ENCODE peak calls at places on chromosomes 1 and 21, in five cellular contexts. Q is B cell, M is IMR-90, P is neural progenitor cell, U is foreskin fibroblast. K is an unnamed sample.

GRCh38 chr21:35102488-35103407 is 53.6 kb upstream of the RUNX1 start:
- DNase-seq in U (no peak), P (no peak), Q (peak; percentile 71), M (peak; percentile 33), K (no peak)

GRCh38 chr1:18903313-18903671 is 937 bp upstream of the ALDH4A1 start:
- DNase-seq in U (no peak), Q (no peak), P (no peak), M (no peak), K (no peak)

GRCh38 chr1:7247158-7247557 is 461.9 kb downstream of the CAMTA1 start:
- DNase-seq in U (no peak), Q (no peak), P (no peak), M (no peak), K (no peak)

GRCh38 chr1:179545316-179545715 is 30.4 kb downstream of the NPHS2 start:
- DNase-seq in Q (no peak), U (no peak), P (no peak), M (no peak), K (peak; percentile 29)

GRCh38 chr1:49630156-49630555 is 393.6 kb downstream of the AGBL4 start:
- DNase-seq in Q (no peak), M (no peak), P (no peak), U (no peak), K (no peak)

GRCh38 chr1:76154213-76154956 is 79.8 kb downstream of the ST6GALNAC3 start:
- DNase-seq in P (peak; percentile 88), M (peak; percentile 49), Q (peak; percentile 83), U (peak; percentile 81), K (peak; percentile 78)

GRCh38 chr1:19042675-19043578 is 86.5 kb upstream of the IFFO2 start:
- DNase-seq in M (no peak), P (no peak), Q (no peak), U (no peak), K (no peak)

GRCh38 chr1:92754000-92754787 is 30.7 kb downstream of the EVI5 start:
- DNase-seq in Q (no peak), U (peak; percentile 79), P (no peak), M (peak; percentile 90), K (peak; percentile 73)

GRCh38 chr1:93178418-93178817 is 1.8 kb downstream of the TMED5 start:
- DNase-seq in U (peak; percentile 18), M (peak; percentile 17), P (no peak), Q (no peak), K (peak; percentile 30)

GRCh38 chr1:199302554-199302953 is 663.7 kb downstream of the PTPRC start:
- DNase-seq in P (no peak), U (peak; percentile 62), Q (no peak), M (peak; percentile 19), K (peak; percentile 72)

GRCh38 chr1:227318852-227319607 is 738 bp upstream of the CDC42BPA start:
- DNase-seq in P (peak; percentile 81), M (peak; percentile 56), U (peak; percentile 67), Q (no peak), K (peak; percentile 59)

GRCh38 chr1:227316941-227317540 is 1.3 kb downstream of the CDC42BPA start:
- DNase-seq in P (peak; percentile 12), Q (no peak), M (peak; percentile 31), U (peak; percentile 50), K (peak; percentile 35)

GRCh38 chr1:227316456-227316855 is 1.8 kb downstream of the CDC42BPA start:
- DNase-seq in P (no peak), Q (no peak), M (no peak), U (no peak), K (no peak)

GRCh38 chr1:227318003-227318851 is at the start of gene CDC42BPA:
- DNase-seq in U (peak; percentile 94), Q (peak; percentile 36), M (peak; percentile 87), P (peak; percentile 92), K (peak; percentile 94)

GRCh38 chr1:227317541-227318002 is 720 bp downstream of the CDC42BPA start:
- DNase-seq in U (peak; percentile 74), Q (no peak), P (peak; percentile 80), M (peak; percentile 61), K (peak; percentile 80)
- TF ChIP-seq CTCF in U (peak; percentile 7), Q (no peak), P (peak; percentile 32), M (no peak), K (peak; percentile 19)

GRCh38 chr1:16067127-16067768 is 6.2 kb downstream of the FAM131C start:
- DNase-seq in Q (no peak), U (peak; percentile 38), M (peak; percentile 6), P (peak; percentile 59), K (no peak)

GRCh38 chr1:16065197-16065576 is 8.3 kb downstream of the FAM131C start:
- DNase-seq in P (peak; percentile 50), U (no peak), M (no peak), Q (no peak), K (no peak)

GRCh38 chr1:16068356-16069270 is 4.8 kb downstream of the FAM131C start:
- DNase-seq in P (no peak), Q (no peak), M (peak; percentile 20), U (peak; percentile 74), K (no peak)

GRCh38 chr1:16066245-16066644 is 7.2 kb downstream of the FAM131C start:
- DNase-seq in P (no peak), U (no peak), M (no peak), Q (no peak), K (no peak)

GRCh38 chr1:16067933-16068332 is 5.5 kb downstream of the FAM131C start:
- DNase-seq in P (no peak), U (no peak), M (no peak), Q (no peak), K (no peak)
- TF ChIP-seq CTCF in P (no peak), U (no peak), M (no peak), Q (no peak), K (no peak)

GRCh38 chr1:119587328-119587727 is 60.7 kb downstream of the ZNF697 start:
- DNase-seq in P (no peak), Q (no peak), U (peak; percentile 21), M (no peak), K (peak; percentile 39)

GRCh38 chr1:119582801-119583200 is 65.3 kb downstream of the ZNF697 start:
- DNase-seq in Q (peak; percentile 32), M (peak; percentile 55), P (peak; percentile 69), U (peak; percentile 75), K (peak; percentile 82)
- TF ChIP-seq CTCF in Q (no peak), M (peak; percentile 69), P (peak; percentile 63), U (peak; percentile 62), K (peak; percentile 78)

GRCh38 chr21:31084689-31085088 is 46.4 kb upstream of the KRTAP19-8 start:
- DNase-seq in U (no peak), Q (no peak), M (no peak), P (no peak), K (no peak)

GRCh38 chr21:31092867-31093266 is 54.6 kb upstream of the KRTAP19-8 start:
- DNase-seq in M (no peak), Q (no peak), P (no peak), U (no peak), K (no peak)

DNA sequence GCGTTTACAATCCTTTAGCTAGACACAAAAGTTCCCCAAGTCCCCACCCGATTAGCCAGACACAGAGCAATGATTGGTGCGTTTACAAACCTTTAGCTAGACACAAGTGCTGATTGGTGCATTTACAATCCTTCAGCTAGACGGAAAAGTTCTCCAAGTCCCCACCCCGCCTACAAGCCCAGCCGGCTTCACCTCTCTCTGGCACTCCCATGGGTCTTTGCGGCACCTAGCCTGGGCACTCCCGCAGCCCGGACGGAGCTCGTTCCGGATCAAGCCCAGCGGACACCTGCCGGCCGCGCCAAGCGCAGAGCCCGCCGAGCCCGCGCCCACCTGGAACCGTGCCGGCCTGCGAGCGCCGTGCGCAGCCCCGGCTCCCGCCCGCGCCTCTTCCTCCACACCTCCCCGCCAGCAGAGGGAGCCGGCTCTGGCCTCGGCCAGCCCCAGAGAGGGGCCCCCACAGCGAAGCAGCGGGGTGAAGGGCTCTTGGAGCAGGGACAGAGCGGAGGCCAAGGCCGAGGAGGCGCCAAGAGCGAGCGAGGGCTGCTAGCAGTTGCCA is 50.0 kb upstream of the KRTAP19-8 start:
- DNase-seq in Q (no peak), P (no peak), U (no peak), M (no peak), K (no peak)
- TF ChIP-seq CTCF in Q (no peak), P (peak; percentile 7), U (no peak), M (no peak), K (no peak)

DNA sequence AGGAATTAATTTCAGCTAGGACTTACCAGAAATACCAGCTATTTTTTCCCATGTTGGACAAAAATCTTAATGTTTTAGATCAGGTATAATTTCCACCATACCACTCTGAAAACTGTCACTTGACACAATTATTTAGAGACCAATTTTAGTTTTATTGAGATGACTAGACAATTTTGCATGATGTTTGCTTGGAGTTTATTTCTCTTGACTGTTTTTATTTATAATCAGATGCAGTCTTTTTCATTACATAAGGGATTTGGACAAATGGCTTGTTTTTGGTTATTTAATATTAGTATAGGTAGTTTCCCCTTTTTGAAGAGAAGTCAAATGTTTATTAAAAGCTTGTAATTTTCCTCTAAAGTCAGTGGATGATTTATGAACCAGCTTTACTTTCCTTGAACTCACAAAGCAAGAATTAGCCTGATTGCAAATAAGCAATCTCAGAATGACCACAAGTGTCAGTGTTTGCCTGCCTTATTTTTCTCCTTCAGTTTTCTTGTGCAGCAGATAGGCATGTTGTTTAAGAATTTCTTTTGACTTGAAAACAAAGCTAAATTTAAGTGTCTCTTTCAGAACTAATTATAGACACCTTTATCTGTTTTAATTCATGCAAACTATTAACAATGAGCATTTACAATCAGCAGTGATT is 3.8 kb upstream of the B3GALT2 start:
- DNase-seq in U (no peak), Q (no peak), P (no peak), M (peak; percentile 33), K (peak; percentile 56)
- TF ChIP-seq CTCF in U (peak; percentile 29), Q (no peak), P (peak; percentile 28), M (peak; percentile 39), K (peak; percentile 46)

K was measured in fibroblast of pulmonary artery.